ENCODE peak calls at places on chromosomes 3 and 15, in five cellular contexts. K is HepG2, W is SK-N-SH, B is K562, M is GM12878. X is an unnamed sample.
A peak's percentile ranks its signal among the peaks of the same experiment; 100 is the strongest.

GRCh38 chr15:31393441-31394091 is 66.9 kb downstream of the KLF13 start:
- DNase-seq in M (no peak), B (no peak), W (no peak), K (no peak), X (peak; percentile 73)

GRCh38 chr3:4759689-4760312 is 219.4 kb upstream of the BHLHE40 start:
- DNase-seq in B (no peak), W (peak; percentile 48), K (no peak), M (no peak), X (peak; percentile 20)

GRCh38 chr15:60835974-60836373 is 357.0 kb upstream of the ICE2 start:
- DNase-seq in K (no peak), M (no peak), W (no peak), B (no peak), X (no peak)

GRCh38 chr3:43584043-43584826 is 37.6 kb downstream of the ANO10 start:
- DNase-seq in M (no peak), W (no peak), K (no peak), B (peak; percentile 35), X (no peak)

GRCh38 chr3:100525753-100526612 is 33.6 kb downstream of the TMEM45A start:
- DNase-seq in B (no peak), W (peak; percentile 60), M (no peak), K (no peak), X (no peak)

GRCh38 chr3:177673105-177673804 is 476.0 kb upstream of the TBL1XR1 start:
- DNase-seq in M (no peak), B (no peak), W (no peak), K (no peak), X (peak; percentile 26)

GRCh38 chr3:14566812-14567211 is 26.7 kb upstream of the GRIP2 start:
- DNase-seq in M (no peak), W (no peak), K (no peak), B (no peak), X (no peak)

GRCh38 chr15:90306560-90306959 is 41.1 kb downstream of the NGRN start:
- DNase-seq in B (no peak), W (no peak), M (peak; percentile 36), K (no peak), X (peak; percentile 65)

GRCh38 chr3:114022145-114022544 is 34.2 kb downstream of the CCDC191 start:
- DNase-seq in M (no peak), B (no peak), W (no peak), K (no peak), X (no peak)
- TF ChIP-seq GABPA in M (no peak), B (no peak), W (no peak), K (no peak), X (no peak)

GRCh38 chr15:64716452-64716851 is 58.9 kb downstream of the RBPMS2 start:
- DNase-seq in K (peak; percentile 41), W (no peak), M (no peak), B (no peak), X (no peak)

GRCh38 chr15:64717735-64718495 is 57.5 kb downstream of the RBPMS2 start:
- DNase-seq in B (no peak), M (no peak), K (no peak), W (no peak), X (no peak)

GRCh38 chr15:64717130-64717529 is 58.3 kb downstream of the RBPMS2 start:
- DNase-seq in B (no peak), M (no peak), W (no peak), K (no peak), X (no peak)

GRCh38 chr15:64720188-64720587 is 55.2 kb downstream of the RBPMS2 start:
- DNase-seq in W (no peak), B (no peak), M (no peak), K (no peak), X (no peak)
- TF ChIP-seq REST in W (no peak), B (no peak), M (no peak), K (no peak), X (no peak)

DNA sequence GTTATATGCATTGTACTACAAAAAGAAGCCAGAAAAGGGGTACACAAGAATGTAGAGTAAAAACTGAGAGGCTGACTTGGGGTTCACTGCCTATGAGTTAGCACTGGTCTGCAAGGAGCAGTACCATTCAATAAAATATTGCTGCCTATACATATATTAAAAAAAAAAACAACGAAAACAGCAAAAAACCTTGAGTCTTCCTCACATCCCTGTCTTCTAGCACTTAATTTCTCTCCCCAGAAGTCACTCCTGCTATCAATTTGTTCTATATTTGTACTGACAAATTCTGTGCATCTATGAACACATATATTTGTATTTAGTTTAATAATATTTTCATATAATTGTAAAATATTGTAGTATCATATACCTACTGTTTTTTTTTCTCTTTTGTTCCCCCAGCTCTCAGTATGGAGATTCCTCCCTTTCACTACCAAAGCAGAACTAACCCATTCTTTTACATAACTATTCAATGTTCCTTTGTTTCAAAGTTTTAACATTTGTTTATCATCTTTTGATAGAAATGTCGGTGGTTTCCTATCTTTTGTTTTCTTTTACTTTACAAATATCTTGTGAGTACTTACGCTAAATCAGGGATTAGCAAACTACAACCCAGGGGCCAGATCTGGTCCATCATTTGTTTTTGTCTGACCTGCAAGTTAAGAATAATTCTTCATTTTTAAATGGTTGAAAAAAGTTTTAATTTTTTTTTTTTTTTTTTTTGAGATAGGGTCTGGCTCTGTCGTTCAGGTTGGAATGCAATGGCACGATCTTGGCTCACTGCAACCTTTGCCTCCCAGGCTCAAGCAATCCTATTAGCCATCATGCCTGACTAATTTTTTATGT is 14.8 kb upstream of the FEM1B start:
- DNase-seq in M (no peak), W (no peak), B (no peak), K (no peak), X (no peak)
- TF ChIP-seq GABPA in M (no peak), W (no peak), B (no peak), K (no peak), X (no peak)

GRCh38 chr3:186882881-186883685 is 40.6 kb downstream of the ADIPOQ start:
- DNase-seq in K (peak; percentile 65), B (peak; percentile 47), W (peak; percentile 63), M (no peak), X (no peak)
- TF ChIP-seq REST in K (no peak), B (no peak), W (no peak), M (no peak), X (no peak)

DNA sequence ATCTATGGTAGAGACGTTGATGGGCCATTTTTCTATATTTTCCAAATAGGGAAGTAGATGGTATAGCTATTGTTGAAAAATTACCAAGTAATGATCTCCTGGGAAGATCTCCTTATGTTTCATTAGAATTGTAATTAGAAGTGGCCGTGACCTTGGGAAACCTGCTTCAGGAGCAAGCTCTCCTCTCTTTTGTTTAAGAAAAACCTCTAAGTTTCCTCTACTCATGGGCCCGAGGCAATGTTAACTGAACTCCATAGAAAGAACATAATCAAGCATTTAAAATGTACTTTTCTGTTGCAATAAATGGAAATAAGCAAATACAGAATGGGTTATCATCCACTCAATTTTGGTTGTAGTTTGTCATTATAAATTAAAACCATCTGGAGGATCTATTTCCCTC is 511.2 kb upstream of the MDFIC2 start:
- DNase-seq in B (no peak), W (no peak), M (no peak), K (no peak), X (no peak)
- TF ChIP-seq GABPA in B (no peak), W (no peak), M (no peak), K (no peak), X (no peak)